ENCODE peak calls at places on chromosomes 6 and 20, in five cellular contexts. D, S, J, O and C are unnamed samples. For H3K36me3, the result is how much of the 10 kb centered on the place peaks cover.

GRCh38 chr6:142885182-142885867 is 59.7 kb downstream of the HIVEP2 start:
- DNase-seq in D (no peak), S (peak), J (peak), O (peak), C (peak)

GRCh38 chr20:2799688-2800589 is 488 bp downstream of the CPXM1 start:
- DNase-seq in D (no peak), S (peak), J (no peak), O (no peak), C (no peak)

GRCh38 chr6:35415065-35415880 is 36.9 kb upstream of the FANCE start:
- DNase-seq in D (peak), S (peak), J (peak), O (no peak), C (no peak)

GRCh38 chr6:155120034-155120433 is 124.9 kb downstream of the TIAM2 start:
- DNase-seq in D (no peak), S (peak), J (no peak), O (no peak), C (no peak)

GRCh38 chr6:11298651-11299420 is 66.4 kb upstream of the NEDD9 start:
- DNase-seq in D (no peak), S (peak), J (no peak), O (no peak), C (no peak)

GRCh38 chr6:43625393-43625992 is 3.6 kb downstream of the GTPBP2 start:
- DNase-seq in D (no peak), S (no peak), J (no peak), O (no peak), C (no peak)

GRCh38 chr6:90249044-90249443 is 47.6 kb downstream of the BACH2 start:
- DNase-seq in D (no peak), S (no peak), J (no peak), O (no peak), C (no peak)

GRCh38 chr6:156109713-156110112 is 654.1 kb upstream of the NOX3 start:
- DNase-seq in D (no peak), S (no peak), J (no peak), O (no peak), C (no peak)

GRCh38 chr20:25195962-25196700 is 619 bp downstream of the ENTPD6 start:
- DNase-seq in D (no peak), S (peak), J (no peak), O (no peak), C (no peak)

GRCh38 chr20:45940469-45940868 is 6.0 kb downstream of the PCIF1 start:
- DNase-seq in D (no peak), S (no peak), J (no peak), O (no peak), C (no peak)
- H3K36me3 ChIP-seq in D (half or more), S (half or more), J (half or more), O (under half), C (half or more)

GRCh38 chr20:54980321-54980960 is 505.0 kb downstream of the DOK5 start:
- DNase-seq in D (no peak), S (no peak), J (no peak), O (peak), C (no peak)
- TF ChIP-seq CTCF in D (peak), S (peak), J (peak), O (peak), C (no peak)

DNA sequence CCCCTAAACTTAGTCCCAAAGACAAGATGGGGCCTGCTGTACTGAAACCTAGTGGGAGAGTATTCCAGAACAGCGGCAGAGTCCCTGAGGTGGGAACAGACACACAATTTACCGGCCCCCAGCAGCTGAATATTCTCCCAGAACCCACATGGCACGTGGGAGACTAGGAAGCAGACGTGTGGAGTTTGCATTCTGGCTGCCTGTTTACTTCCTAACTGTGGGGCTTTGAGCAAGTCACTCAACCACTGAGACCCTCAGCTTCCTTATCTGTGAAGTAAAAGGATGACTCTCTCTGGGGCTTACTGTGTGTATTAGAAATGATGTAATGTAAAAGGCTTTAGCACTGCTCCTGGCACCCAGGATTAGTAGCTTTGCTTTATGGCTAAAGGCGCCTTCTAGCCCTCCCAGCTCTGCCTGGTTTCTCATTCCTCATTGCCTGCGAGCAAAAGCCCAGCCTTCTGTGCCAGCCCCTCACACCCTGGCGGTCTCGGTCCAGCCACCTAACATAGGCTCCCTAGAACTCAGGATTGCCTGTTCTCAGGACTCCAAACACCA is 353.1 kb downstream of the CDC5L start:
- DNase-seq in D (no peak), S (no peak), J (no peak), O (no peak), C (no peak)
- H3K4me3 ChIP-seq in D (no peak), S (no peak), J (no peak), O (no peak), C (no peak)

DNA sequence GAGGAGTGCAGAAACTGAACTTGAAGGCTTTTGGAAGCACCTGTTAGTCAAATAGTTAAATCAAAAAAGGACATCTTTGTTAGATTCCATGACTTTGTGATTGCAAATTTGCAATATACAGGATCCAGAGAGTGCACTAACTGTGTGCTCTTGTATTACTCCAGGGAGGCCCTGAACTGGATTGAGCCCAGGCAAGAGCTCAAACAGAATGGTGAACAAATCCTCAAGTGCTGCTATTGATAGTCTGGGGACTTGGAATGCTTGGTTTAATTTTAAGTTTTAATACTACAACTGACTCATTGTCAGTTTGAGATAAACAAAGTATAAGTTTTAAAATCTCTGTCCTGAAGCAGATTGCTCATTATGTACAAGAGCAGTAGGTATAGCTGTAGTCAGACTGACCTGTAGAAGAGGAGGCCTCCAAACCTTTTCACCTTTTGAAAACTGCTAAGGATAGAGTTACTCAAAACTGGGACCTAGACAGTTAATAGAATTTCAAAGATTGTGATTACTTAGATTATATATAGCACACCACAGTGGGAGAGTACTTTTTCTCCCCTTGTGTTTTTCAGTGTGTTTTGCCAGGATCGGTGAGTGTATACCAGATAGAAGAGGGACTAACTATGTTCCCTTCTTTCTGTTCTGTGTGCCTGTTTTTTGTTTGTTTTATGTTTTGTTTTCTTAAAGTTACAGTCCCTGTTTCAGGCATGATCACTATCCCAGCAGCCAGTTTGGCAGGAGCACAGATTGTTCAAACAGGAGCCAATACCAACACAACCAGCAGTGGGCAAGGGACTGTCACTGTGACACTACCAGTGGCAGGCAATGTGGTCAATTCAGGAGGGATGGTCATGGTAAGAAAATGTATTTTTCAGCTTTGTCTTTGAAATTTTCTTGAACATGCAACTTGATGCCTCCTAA is 18.3 kb downstream of the NFYA start:
- DNase-seq in D (no peak), S (no peak), J (no peak), O (no peak), C (no peak)
- H3K36me3 ChIP-seq in D (under half), S (half or more), J (half or more), O (under half), C (half or more)

GRCh38 chr20:13384132-13384531 is 163.1 kb downstream of the ISM1 start:
- DNase-seq in D (no peak), S (no peak), J (no peak), O (no peak), C (no peak)
- TF ChIP-seq CTCF in D (no peak), S (no peak), J (no peak), O (no peak), C (no peak)

GRCh38 chr6:32188381-32189081 is 1.5 kb downstream of the PBX2 start:
- DNase-seq in D (no peak), S (no peak), J (no peak), O (no peak), C (no peak)
- H3K4me3 ChIP-seq in D (peak), S (peak), J (peak), O (peak), C (peak)

DNA sequence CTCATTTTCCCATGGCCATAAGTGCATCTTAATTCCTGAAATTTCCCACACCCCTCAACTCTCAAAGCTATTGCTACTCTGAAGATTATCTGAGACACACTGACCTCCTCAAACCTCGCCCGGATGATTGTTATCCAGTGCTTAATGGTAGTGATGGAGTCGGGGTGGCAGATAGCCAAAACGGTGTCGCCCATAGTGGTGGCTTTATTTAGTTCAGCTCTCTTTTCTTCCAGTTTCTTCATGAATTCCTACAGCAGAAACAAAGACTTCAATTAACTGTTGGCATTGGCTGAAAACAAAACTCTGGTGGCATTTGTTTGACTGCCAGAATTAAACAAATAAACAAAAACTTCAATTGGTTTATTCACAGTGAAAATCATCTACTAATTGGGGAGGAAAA is 165.4 kb downstream of the DST start:
- DNase-seq in D (no peak), S (no peak), J (no peak), O (no peak), C (no peak)
- H3K36me3 ChIP-seq in D (half or more), S (half or more), J (half or more), O (under half), C (half or more)